ENCODE peak calls at places on chromosomes 12 and 14, in four cellular contexts. One of them, this sample, is unnamed.
A peak's percentile ranks its signal among the peaks of the same experiment; 100 is the strongest.

GRCh38 chr12:83807906-83808305 is 1104.7 kb downstream of the SLC6A15 start:
- DNase-seq in AG04450: no peak
- DNase-seq in PC-9: no peak
- DNase-seq in heart left ventricle: no peak
- DNase-seq in this sample: no peak

GRCh38 chr14:97185186-97185585 is 388.0 kb downstream of the VRK1 start:
- DNase-seq in AG04450: no peak
- DNase-seq in PC-9: no peak
- DNase-seq in heart left ventricle: no peak
- DNase-seq in this sample: no peak

GRCh38 chr12:131101006-131101405 is 147.3 kb downstream of the ADGRD1 start:
- DNase-seq in AG04450: no peak
- DNase-seq in PC-9: no peak
- DNase-seq in heart left ventricle: no peak
- DNase-seq in this sample: peak; percentile 31

GRCh38 chr14:100532916-100533630 is 54.1 kb downstream of the BEGAIN start:
- DNase-seq in AG04450: peak; percentile 10
- DNase-seq in PC-9: no peak
- DNase-seq in heart left ventricle: peak; percentile 44
- DNase-seq in this sample: no peak

GRCh38 chr14:104967144-104967413 is 11.1 kb downstream of the AHNAK2 start:
- DNase-seq in AG04450: no peak
- DNase-seq in PC-9: no peak
- DNase-seq in heart left ventricle: peak; percentile 26
- DNase-seq in this sample: no peak

GRCh38 chr14:106013879-106014376 is 487.5 kb downstream of the TMEM121 start:
- DNase-seq in AG04450: no peak
- DNase-seq in PC-9: no peak
- DNase-seq in heart left ventricle: no peak
- DNase-seq in this sample: no peak

GRCh38 chr12:76220980-76221379 is 127.2 kb downstream of the BBS10 start:
- DNase-seq in AG04450: no peak
- DNase-seq in PC-9: no peak
- DNase-seq in heart left ventricle: no peak
- DNase-seq in this sample: no peak

GRCh38 chr12:50924439-50925341 is 27.7 kb upstream of the HIGD1C start:
- DNase-seq in AG04450: peak; percentile 71
- DNase-seq in PC-9: peak; percentile 72
- DNase-seq in heart left ventricle: peak; percentile 95
- DNase-seq in this sample: peak; percentile 95

GRCh38 chr12:51086933-51087332 is 3.5 kb upstream of the CSRNP2 start:
- DNase-seq in AG04450: no peak
- DNase-seq in PC-9: no peak
- DNase-seq in heart left ventricle: no peak
- DNase-seq in this sample: no peak

GRCh38 chr12:91616401-91616800 is 433.8 kb upstream of the DCN start:
- DNase-seq in AG04450: no peak
- DNase-seq in PC-9: peak; percentile 1
- DNase-seq in heart left ventricle: no peak
- DNase-seq in this sample: no peak

GRCh38 chr12:48037267-48037915 is 33.1 kb upstream of the COL2A1 start:
- DNase-seq in AG04450: peak; percentile 18
- DNase-seq in PC-9: no peak
- DNase-seq in heart left ventricle: no peak
- DNase-seq in this sample: no peak

GRCh38 chr14:33617154-33617553 is 333.7 kb downstream of the EGLN3 start:
- DNase-seq in AG04450: no peak
- DNase-seq in PC-9: peak; percentile 11
- DNase-seq in heart left ventricle: no peak
- DNase-seq in this sample: no peak

DNA sequence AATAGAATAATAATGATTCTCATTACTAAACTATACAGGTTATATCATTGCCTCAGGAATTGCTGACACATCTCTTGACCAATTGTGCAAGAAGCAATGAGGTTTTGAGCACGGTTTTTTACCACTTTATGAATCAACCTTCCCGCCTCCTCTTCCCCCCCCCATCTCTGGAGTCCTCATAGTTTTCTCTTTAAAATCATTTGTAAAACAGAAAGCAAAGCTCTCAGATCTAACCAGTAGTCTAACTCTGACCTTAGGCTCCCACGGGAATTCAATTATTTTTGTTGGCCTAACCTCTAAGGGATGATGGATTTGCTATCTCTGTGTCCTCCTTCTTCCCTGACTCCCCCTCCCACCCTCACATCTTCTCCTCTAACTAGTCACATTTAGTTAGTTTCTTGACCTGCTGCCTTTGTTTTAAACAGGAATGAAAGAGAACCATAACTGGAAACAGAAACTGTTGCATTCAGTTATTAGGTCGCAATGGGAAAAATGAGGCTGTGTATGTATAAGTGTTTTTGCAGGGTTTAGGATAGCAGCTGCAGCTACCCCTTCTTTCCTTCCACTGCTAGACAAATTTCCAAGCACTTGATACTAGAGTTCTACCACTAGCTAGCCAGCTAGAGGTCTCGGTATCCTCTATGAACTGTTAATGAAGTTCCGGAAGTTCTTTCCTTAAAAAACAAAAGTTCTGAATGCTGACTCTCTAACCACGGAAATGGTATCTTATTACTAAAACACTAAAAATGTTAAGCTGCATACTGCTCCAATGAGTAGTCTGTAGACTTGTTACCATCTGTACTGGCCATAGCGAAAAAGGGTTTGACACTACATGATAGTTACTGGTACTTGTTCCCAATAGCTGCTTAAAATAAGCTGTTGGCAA is 65.4 kb downstream of the TAOK3 start:
- DNase-seq in AG04450: peak; percentile 80
- DNase-seq in PC-9: peak; percentile 12
- DNase-seq in heart left ventricle: no peak
- DNase-seq in this sample: no peak
- H3K27ac ChIP-seq in AG04450: peak overlapping the region; percentile 99
- H3K27ac ChIP-seq in PC-9: peak overlapping the region; percentile 96
- H3K27ac ChIP-seq in heart left ventricle: peak overlapping the region; percentile 37
- H3K27ac ChIP-seq in this sample: peak overlapping the region; percentile 52

GRCh38 chr12:102957339-102958050 is at the start of gene ASCL1:
- DNase-seq in AG04450: no peak
- DNase-seq in PC-9: no peak
- DNase-seq in heart left ventricle: no peak
- DNase-seq in this sample: no peak
- H3K4me3 ChIP-seq in AG04450: peak within 1 kb of the TSS; percentile 41
- H3K4me3 ChIP-seq in PC-9: no peak within 1 kb of the TSS
- H3K4me3 ChIP-seq in heart left ventricle: peak within 1 kb of the TSS; percentile 47
- H3K4me3 ChIP-seq in this sample: peak within 1 kb of the TSS; percentile 69

GRCh38 chr12:129900306-129900705 is 3.5 kb downstream of the TMEM132D start:
- DNase-seq in AG04450: no peak
- DNase-seq in PC-9: no peak
- DNase-seq in heart left ventricle: no peak
- DNase-seq in this sample: no peak

GRCh38 chr12:129901256-129901655 is 2.6 kb downstream of the TMEM132D start:
- DNase-seq in AG04450: no peak
- DNase-seq in PC-9: no peak
- DNase-seq in heart left ventricle: no peak
- DNase-seq in this sample: no peak

GRCh38 chr12:129903956-129904769 is at the start of gene TMEM132D:
- DNase-seq in AG04450: no peak
- DNase-seq in PC-9: no peak
- DNase-seq in heart left ventricle: no peak
- DNase-seq in this sample: no peak

GRCh38 chr12:129902371-129903091 is 1.3 kb downstream of the TMEM132D start:
- DNase-seq in AG04450: no peak
- DNase-seq in PC-9: no peak
- DNase-seq in heart left ventricle: no peak
- DNase-seq in this sample: no peak

DNA sequence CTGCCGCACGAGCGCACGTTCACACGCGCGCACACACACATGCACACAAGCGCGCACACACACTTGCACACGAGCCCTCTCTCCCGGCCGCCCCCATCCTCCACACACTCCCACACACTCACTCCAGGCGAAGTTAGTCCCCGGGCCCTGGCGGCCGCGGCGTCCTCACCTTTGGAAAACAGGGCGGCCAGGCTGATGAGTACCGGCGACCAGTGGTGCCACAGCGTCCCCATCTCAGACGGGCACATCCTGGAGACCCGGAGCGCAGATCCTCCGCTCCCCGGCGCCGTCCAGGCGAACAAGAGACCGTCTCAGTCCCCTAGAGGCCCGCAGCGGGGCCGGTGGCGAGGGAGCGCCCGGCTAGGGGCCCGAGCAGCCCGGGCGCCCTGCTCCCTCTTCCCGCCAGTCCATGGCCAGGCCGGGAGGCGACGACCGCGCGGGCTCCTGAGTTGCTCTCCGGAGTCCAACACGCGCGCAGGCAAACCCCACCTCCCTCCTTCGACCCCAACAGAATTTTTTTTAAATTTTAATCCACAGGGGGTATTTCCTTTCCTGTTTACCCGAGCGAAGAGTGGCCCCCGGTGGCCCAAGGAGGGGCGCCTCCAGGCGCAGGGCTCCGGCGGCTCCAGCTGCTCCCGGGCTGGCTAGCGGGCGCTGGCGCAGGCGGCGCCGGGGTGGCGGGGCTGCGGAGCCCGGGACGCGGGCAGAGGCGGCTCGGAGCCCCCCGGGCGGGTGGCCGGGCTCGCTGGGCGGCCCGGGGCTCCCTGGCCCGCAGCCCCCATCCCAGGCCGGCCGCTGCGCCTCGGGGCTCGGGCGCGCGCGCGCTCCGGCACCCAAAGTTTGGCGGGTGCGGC is 506 bp downstream of the TMEM132D start:
- DNase-seq in AG04450: no peak
- DNase-seq in PC-9: no peak
- DNase-seq in heart left ventricle: no peak
- DNase-seq in this sample: no peak
- TF ChIP-seq CTCF in AG04450: no peak
- TF ChIP-seq CTCF in PC-9: no peak
- TF ChIP-seq CTCF in heart left ventricle: no peak
- TF ChIP-seq CTCF in this sample: no peak

GRCh38 chr14:71636820-71637471 is 295.3 kb upstream of the RGS6 start:
- DNase-seq in AG04450: no peak
- DNase-seq in PC-9: no peak
- DNase-seq in heart left ventricle: no peak
- DNase-seq in this sample: no peak

GRCh38 chr14:71636076-71636475 is 296.2 kb upstream of the RGS6 start:
- DNase-seq in AG04450: no peak
- DNase-seq in PC-9: no peak
- DNase-seq in heart left ventricle: no peak
- DNase-seq in this sample: no peak

GRCh38 chr14:71642715-71643114 is 289.5 kb upstream of the RGS6 start:
- DNase-seq in AG04450: no peak
- DNase-seq in PC-9: no peak
- DNase-seq in heart left ventricle: no peak
- DNase-seq in this sample: no peak

DNA sequence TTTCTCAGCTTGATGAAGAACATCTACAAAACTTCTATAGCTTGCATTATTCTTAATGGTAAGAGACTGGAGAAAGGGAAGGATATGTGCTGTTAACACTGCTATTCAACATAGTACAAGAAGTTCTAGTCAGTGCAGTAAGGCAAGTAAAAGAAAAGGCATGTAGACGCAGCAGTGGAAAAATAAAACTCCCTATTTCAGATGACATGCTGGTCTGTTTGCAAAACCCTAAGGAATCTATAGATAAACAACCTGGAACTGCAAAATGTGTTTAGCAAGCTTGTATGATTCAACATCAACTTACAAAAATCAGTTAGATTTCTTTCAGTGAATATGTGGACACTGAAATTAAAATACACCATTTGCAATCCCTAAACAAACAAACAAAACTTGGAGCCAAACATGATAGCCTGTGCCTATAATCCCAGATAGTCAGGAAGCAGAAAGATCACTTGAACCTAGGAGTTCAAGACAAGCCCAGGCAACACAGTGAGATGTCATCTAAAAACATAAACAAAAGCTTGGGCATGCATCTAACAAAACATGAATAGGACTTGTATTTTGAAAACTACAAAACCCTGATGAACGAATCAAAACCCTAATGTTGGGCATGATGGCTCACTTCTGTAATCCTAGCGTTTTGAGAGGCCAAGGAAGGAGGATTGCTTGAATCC is 293.6 kb upstream of the RGS6 start:
- DNase-seq in AG04450: peak; percentile 32
- DNase-seq in PC-9: no peak
- DNase-seq in heart left ventricle: no peak
- DNase-seq in this sample: no peak
- H3K27ac ChIP-seq in AG04450: no peak overlapping the region
- H3K27ac ChIP-seq in PC-9: no peak overlapping the region
- H3K27ac ChIP-seq in heart left ventricle: no peak overlapping the region
- H3K27ac ChIP-seq in this sample: no peak overlapping the region

DNA sequence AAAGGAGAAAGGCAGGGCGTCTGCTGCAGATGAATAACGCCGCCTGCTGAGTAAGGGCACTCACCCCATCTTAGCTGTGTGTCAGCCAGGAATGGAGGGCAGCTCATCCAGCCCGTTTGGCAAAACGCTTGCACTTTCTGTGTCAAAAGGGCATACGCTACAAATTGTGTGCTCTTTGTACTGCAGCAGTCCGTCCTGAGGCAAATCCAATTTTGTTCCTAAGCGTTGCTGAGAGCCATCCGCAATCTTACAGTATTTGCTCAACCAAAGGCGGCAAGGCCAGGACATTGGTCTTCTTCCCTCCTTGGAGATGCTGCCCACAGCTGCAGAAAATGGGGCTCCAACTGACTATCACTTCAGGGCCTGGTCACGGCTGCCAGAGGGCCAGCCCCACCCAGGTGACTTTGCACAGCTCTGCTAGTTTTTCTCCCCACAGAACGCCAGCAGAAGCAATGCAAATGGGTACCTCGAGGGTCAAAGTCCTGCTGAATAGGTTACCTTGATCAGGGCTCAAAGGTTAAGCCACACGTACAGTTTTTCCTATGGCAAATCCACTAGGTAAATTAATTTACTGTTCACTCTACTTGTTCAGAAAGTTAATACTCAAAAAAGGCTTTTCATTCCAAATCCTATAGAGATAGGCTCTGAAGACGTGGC is 23.4 kb downstream of the CCDC92 start:
- DNase-seq in AG04450: no peak
- DNase-seq in PC-9: no peak
- DNase-seq in heart left ventricle: no peak
- DNase-seq in this sample: peak; percentile 64
- H3K4me3 ChIP-seq in AG04450: no peak overlapping the region
- H3K4me3 ChIP-seq in PC-9: no peak overlapping the region
- H3K4me3 ChIP-seq in heart left ventricle: no peak overlapping the region
- H3K4me3 ChIP-seq in this sample: no peak overlapping the region